ENCODE peak calls at places on chromosomes 6 and 20, in five cellular contexts. U is mammary epithelial cell; P is CD4-positive, alpha-beta T cell; A is brain microvascular endothelial cell; Q is breast epithelium. O is an unnamed sample.

GRCh38 chr6:156899071-156899470 is 121.9 kb downstream of the ARID1B start:
- DNase-seq in U (no peak), P (no peak), A (no peak), Q (no peak), O (no peak)

GRCh38 chr6:21323577-21323976 is 270.0 kb upstream of the SOX4 start:
- DNase-seq in U (no peak), P (no peak), A (no peak), Q (no peak), O (no peak)

GRCh38 chr6:134517863-134518262 is 200.0 kb upstream of the SGK1 start:
- DNase-seq in U (no peak), P (no peak), A (no peak), Q (no peak), O (no peak)

GRCh38 chr6:36734486-36735060 is 36.9 kb downstream of the RAB44 start:
- DNase-seq in U (no peak), P (no peak), A (no peak), Q (no peak), O (no peak)

GRCh38 chr20:38299963-38300362 is 4.0 kb upstream of the BPI start:
- DNase-seq in U (peak), P (no peak), A (no peak), Q (peak), O (peak)

GRCh38 chr6:34897130-34897529 is 8.1 kb downstream of the ANKS1A start:
- DNase-seq in U (no peak), P (no peak), A (no peak), Q (no peak), O (no peak)

GRCh38 chr20:57708694-57709673 is 831 bp downstream of the PMEPA1 start:
- DNase-seq in U (no peak), P (peak), A (peak), Q (no peak), O (no peak)

GRCh38 chr20:23116301-23117089 is 30.4 kb upstream of the CD93 start:
- DNase-seq in U (peak), P (no peak), A (no peak), Q (peak), O (peak)

GRCh38 chr6:13259393-13259792 is 68.9 kb downstream of the TBC1D7 start:
- DNase-seq in U (no peak), P (no peak), A (no peak), Q (no peak), O (no peak)

GRCh38 chr6:5333653-5334052 is 72.3 kb downstream of the FARS2 start:
- DNase-seq in U (peak), P (no peak), A (no peak), Q (no peak), O (peak)

GRCh38 chr20:23637282-23638221 is at the start of gene CST3:
- DNase-seq in U (peak), P (no peak), A (peak), Q (peak), O (peak)

GRCh38 chr6:132961610-132962009 is 147.2 kb downstream of the RPS12 start:
- DNase-seq in U (no peak), P (no peak), A (no peak), Q (no peak), O (peak)

GRCh38 chr20:50572922-50573777 is 63.0 kb downstream of the PTPN1 start:
- DNase-seq in U (no peak), P (no peak), A (no peak), Q (no peak), O (no peak)

GRCh38 chr6:124536792-124537191 is 425.4 kb upstream of the RNF217 start:
- DNase-seq in U (no peak), P (no peak), A (no peak), Q (no peak), O (no peak)

GRCh38 chr6:31149827-31150447 is 7.7 kb downstream of the CCHCR1 start:
- DNase-seq in U (no peak), P (no peak), A (no peak), Q (no peak), O (no peak)

GRCh38 chr6:107228754-107229153 is 113.4 kb upstream of the BEND3 start:
- DNase-seq in U (peak), P (no peak), A (no peak), Q (no peak), O (peak)

GRCh38 chr6:158514176-158514575 is 45.7 kb upstream of the TMEM181 start:
- DNase-seq in U (no peak), P (no peak), A (no peak), Q (no peak), O (no peak)

GRCh38 chr6:36636687-36637418 is 41.7 kb upstream of the CDKN1A start:
- DNase-seq in U (no peak), P (no peak), A (no peak), Q (no peak), O (no peak)

GRCh38 chr6:126054258-126054702 is 67.9 kb downstream of the TRMT11 start:
- DNase-seq in U (no peak), P (no peak), A (peak), Q (no peak), O (peak)

GRCh38 chr6:1527098-1527497 is 82.6 kb upstream of the FOXC1 start:
- DNase-seq in U (peak), P (peak), A (peak), Q (no peak), O (no peak)

GRCh38 chr20:59176812-59177211 is 13.2 kb downstream of the ZNF831 start:
- DNase-seq in U (no peak), P (no peak), A (no peak), Q (no peak), O (no peak)
- H3K27ac ChIP-seq in U (no peak), P (no peak), A (no peak), Q (no peak), O (no peak)

GRCh38 chr6:168072730-168073129 is 6.3 kb downstream of the FRMD1 start:
- DNase-seq in U (no peak), P (no peak), A (no peak), Q (no peak), O (no peak)

GRCh38 chr6:168071620-168072019 is 7.4 kb downstream of the FRMD1 start:
- DNase-seq in U (no peak), P (no peak), A (no peak), Q (no peak), O (peak)

GRCh38 chr6:168073937-168074730 is 4.9 kb downstream of the FRMD1 start:
- DNase-seq in U (no peak), P (no peak), A (no peak), Q (no peak), O (no peak)

GRCh38 chr6:168070804-168071203 is 8.2 kb downstream of the FRMD1 start:
- DNase-seq in U (no peak), P (no peak), A (no peak), Q (no peak), O (no peak)

GRCh38 chr6:168072266-168072665 is 6.7 kb downstream of the FRMD1 start:
- DNase-seq in U (no peak), P (no peak), A (no peak), Q (no peak), O (no peak)
- H3K27ac ChIP-seq in U (no peak), P (no peak), A (no peak), Q (no peak), O (no peak)

DNA sequence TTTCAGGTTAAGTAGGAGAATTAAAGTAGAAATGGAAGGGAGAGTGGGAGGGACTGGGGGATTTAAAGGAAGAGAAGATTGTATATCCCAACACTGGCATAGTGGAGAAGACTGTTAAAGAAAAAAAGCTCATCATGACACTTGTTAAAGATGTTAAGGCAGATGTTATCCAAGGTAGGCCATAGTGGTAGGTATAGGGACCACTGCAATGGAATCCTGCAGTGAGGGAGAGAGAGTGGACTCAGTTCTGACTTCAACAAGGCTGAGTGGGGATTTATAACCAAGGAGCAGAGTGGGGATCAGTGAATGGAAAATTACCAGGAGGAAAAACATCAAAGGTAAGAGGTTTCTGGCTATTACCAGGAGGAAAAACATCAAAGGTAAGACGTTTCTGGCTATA is 21.1 kb downstream of the SMPDL3A start:
- DNase-seq in U (no peak), P (no peak), A (no peak), Q (no peak), O (no peak)
- H3K27ac ChIP-seq in U (no peak), P (no peak), A (no peak), Q (no peak), O (no peak)

GRCh38 chr6:146286976-146287375 is 256.7 kb upstream of the RAB32 start:
- DNase-seq in U (no peak), P (no peak), A (peak), Q (no peak), O (no peak)

GRCh38 chr6:146287691-146288369 is 255.8 kb upstream of the RAB32 start:
- DNase-seq in U (no peak), P (no peak), A (peak), Q (no peak), O (no peak)

GRCh38 chr6:146292506-146292905 is 251.1 kb upstream of the RAB32 start:
- DNase-seq in U (no peak), P (no peak), A (no peak), Q (no peak), O (no peak)

GRCh38 chr6:146290589-146290901 is 253.1 kb upstream of the RAB32 start:
- DNase-seq in U (no peak), P (no peak), A (no peak), Q (no peak), O (no peak)

GRCh38 chr6:146289816-146290588 is 253.6 kb upstream of the RAB32 start:
- DNase-seq in U (peak), P (no peak), A (peak), Q (no peak), O (peak)
- H3K27ac ChIP-seq in U (no peak), P (no peak), A (peak), Q (no peak), O (no peak)

O was measured in PC-3.